ENCODE peak calls at places on chromosomes 3 and 15, in ten cellular contexts. E, L, A, Z, D, G, M, H, S and F are unnamed samples.

GRCh38 chr15:77852241-77853007 is 219.7 kb upstream of the LINGO1 start:
- DNase-seq in E (peak; percentile 49), L (no peak), A (no peak), Z (no peak), D (no peak), G (no peak), M (no peak), H (no peak), S (peak; percentile 31), F (no peak)

GRCh38 chr3:85567074-85567676 is 608.4 kb downstream of the CADM2 start:
- DNase-seq in E (peak; percentile 3), L (peak; percentile 3), A (peak; percentile 39), Z (peak; percentile 4), D (peak; percentile 42), G (peak; percentile 66), M (peak; percentile 48), H (no peak), S (peak; percentile 82), F (peak; percentile 63)

GRCh38 chr3:105532251-105532650 is 165.5 kb downstream of the ALCAM start:
- DNase-seq in E (no peak), L (no peak), A (no peak), Z (no peak), D (no peak), G (no peak), M (no peak), H (no peak), S (no peak), F (no peak)

GRCh38 chr15:70299931-70300858 is 202.5 kb upstream of the TLE3 start:
- DNase-seq in E (no peak), L (no peak), A (no peak), Z (no peak), D (no peak), G (no peak), M (peak; percentile 69), H (no peak), S (peak; percentile 70), F (no peak)

GRCh38 chr3:78848392-78849288 is 919.2 kb downstream of the ROBO1 start:
- DNase-seq in E (no peak), L (no peak), A (no peak), Z (no peak), D (no peak), G (no peak), M (no peak), H (no peak), S (no peak), F (no peak)

GRCh38 chr15:45690581-45691260 is 55.9 kb downstream of the SQOR start:
- DNase-seq in E (no peak), L (no peak), A (no peak), Z (no peak), D (no peak), G (no peak), M (no peak), H (no peak), S (no peak), F (no peak)

GRCh38 chr15:29535952-29536351 is 266.3 kb upstream of the NSMCE3 start:
- DNase-seq in E (no peak), L (no peak), A (no peak), Z (no peak), D (no peak), G (no peak), M (no peak), H (no peak), S (no peak), F (no peak)

GRCh38 chr3:142876417-142876816 is 12.5 kb downstream of the PCOLCE2 start:
- DNase-seq in E (no peak), L (no peak), A (no peak), Z (no peak), D (no peak), G (no peak), M (no peak), H (no peak), S (no peak), F (no peak)

GRCh38 chr15:94411279-94411678 is 179.9 kb downstream of the MCTP2 start:
- DNase-seq in E (no peak), L (peak; percentile 90), A (no peak), Z (no peak), D (peak; percentile 36), G (no peak), M (no peak), H (no peak), S (no peak), F (no peak)

GRCh38 chr3:85539232-85539631 is 580.4 kb downstream of the CADM2 start:
- DNase-seq in E (no peak), L (no peak), A (no peak), Z (no peak), D (no peak), G (no peak), M (no peak), H (no peak), S (no peak), F (no peak)

GRCh38 chr3:115670911-115671310 is 47.6 kb downstream of the GAP43 start:
- DNase-seq in E (no peak), L (no peak), A (no peak), Z (no peak), D (no peak), G (no peak), M (no peak), H (no peak), S (no peak), F (no peak)

GRCh38 chr15:95329362-95329761 is 1001.1 kb upstream of the NR2F2 start:
- DNase-seq in E (no peak), L (no peak), A (no peak), Z (peak; percentile 62), D (no peak), G (no peak), M (no peak), H (no peak), S (no peak), F (no peak)

GRCh38 chr3:101381809-101382208 is 61.4 kb upstream of the IMPG2 start:
- DNase-seq in E (peak; percentile 71), L (peak; percentile 4), A (peak; percentile 55), Z (peak; percentile 56), D (peak; percentile 6), G (peak; percentile 73), M (peak; percentile 31), H (no peak), S (no peak), F (no peak)

GRCh38 chr15:95486224-95486623 is 844.3 kb upstream of the NR2F2 start:
- DNase-seq in E (no peak), L (no peak), A (no peak), Z (no peak), D (no peak), G (no peak), M (no peak), H (no peak), S (no peak), F (no peak)

GRCh38 chr3:57110214-57110613 is 49.8 kb downstream of the SPATA12 start:
- DNase-seq in E (no peak), L (no peak), A (no peak), Z (no peak), D (peak; percentile 26), G (no peak), M (no peak), H (no peak), S (no peak), F (no peak)

GRCh38 chr3:69542265-69543079 is 156.6 kb upstream of the FRMD4B start:
- DNase-seq in E (peak; percentile 9), L (peak; percentile 13), A (no peak), Z (peak; percentile 13), D (peak; percentile 74), G (peak; percentile 17), M (no peak), H (no peak), S (peak; percentile 86), F (peak; percentile 18)

GRCh38 chr3:120147072-120147871 is 53.0 kb upstream of the GSK3B start:
- DNase-seq in E (no peak), L (peak; percentile 66), A (no peak), Z (peak; percentile 35), D (no peak), G (no peak), M (peak; percentile 42), H (no peak), S (peak; percentile 56), F (no peak)

GRCh38 chr15:55494927-55495326 is 13.1 kb downstream of the DNAAF4 start:
- DNase-seq in E (no peak), L (no peak), A (no peak), Z (peak; percentile 56), D (no peak), G (no peak), M (peak; percentile 28), H (no peak), S (no peak), F (no peak)

GRCh38 chr3:13012228-13012691 is 61.0 kb downstream of the IQSEC1 start:
- DNase-seq in E (no peak), L (no peak), A (no peak), Z (peak; percentile 63), D (no peak), G (peak; percentile 24), M (peak; percentile 76), H (no peak), S (no peak), F (no peak)

GRCh38 chr3:134430174-134430573 is 55.6 kb downstream of the ANAPC13 start:
- DNase-seq in E (no peak), L (no peak), A (peak; percentile 26), Z (no peak), D (no peak), G (no peak), M (no peak), H (no peak), S (no peak), F (no peak)

GRCh38 chr15:91950054-91950453 is 96.5 kb downstream of the SLCO3A1 start:
- DNase-seq in E (no peak), L (no peak), A (no peak), Z (no peak), D (no peak), G (no peak), M (no peak), H (no peak), S (peak; percentile 66), F (no peak)

GRCh38 chr3:115341208-115341607 is 194.1 kb upstream of the ZBTB20 start:
- DNase-seq in E (no peak), L (no peak), A (peak; percentile 72), Z (peak; percentile 84), D (no peak), G (peak; percentile 59), M (no peak), H (no peak), S (no peak), F (no peak)